ENCODE peak calls at places on chromosomes 3 and 15, in four cellular contexts. One of them, this sample, is unnamed.

GRCh38 chr15:56866798-56867197 is 51.6 kb upstream of the TCF12 start:
- DNase-seq in HT-29: no peak
- DNase-seq in stimulated activated CD4-positive, alpha-beta T cell treated with anti-CD3 and anti-CD28 coated beads, Interleukin-12 subunit alpha, Interleukin-12 subunit beta, amount 100 ng/mL, for 4 hours: no peak
- DNase-seq in amniotic stem cell: no peak
- DNase-seq in this sample: no peak

GRCh38 chr15:82045179-82045891 is 483 bp downstream of the MEX3B start:
- DNase-seq in HT-29: peak
- DNase-seq in stimulated activated CD4-positive, alpha-beta T cell treated with anti-CD3 and anti-CD28 coated beads, Interleukin-12 subunit alpha, Interleukin-12 subunit beta, amount 100 ng/mL, for 4 hours: no peak
- DNase-seq in amniotic stem cell: peak
- DNase-seq in this sample: peak

GRCh38 chr3:171781711-171782127 is 28.6 kb downstream of the PLD1 start:
- DNase-seq in HT-29: no peak
- DNase-seq in stimulated activated CD4-positive, alpha-beta T cell treated with anti-CD3 and anti-CD28 coated beads, Interleukin-12 subunit alpha, Interleukin-12 subunit beta, amount 100 ng/mL, for 4 hours: no peak
- DNase-seq in amniotic stem cell: no peak
- DNase-seq in this sample: no peak

GRCh38 chr3:141242035-141242721 is 10.6 kb downstream of the PXYLP1 start:
- DNase-seq in HT-29: no peak
- DNase-seq in stimulated activated CD4-positive, alpha-beta T cell treated with anti-CD3 and anti-CD28 coated beads, Interleukin-12 subunit alpha, Interleukin-12 subunit beta, amount 100 ng/mL, for 4 hours: no peak
- DNase-seq in amniotic stem cell: no peak
- DNase-seq in this sample: no peak

GRCh38 chr3:46700772-46701171 is 420 bp upstream of the TMIE start:
- DNase-seq in HT-29: no peak
- DNase-seq in stimulated activated CD4-positive, alpha-beta T cell treated with anti-CD3 and anti-CD28 coated beads, Interleukin-12 subunit alpha, Interleukin-12 subunit beta, amount 100 ng/mL, for 4 hours: no peak
- DNase-seq in amniotic stem cell: no peak
- DNase-seq in this sample: no peak

GRCh38 chr3:105608623-105609022 is 241.9 kb downstream of the ALCAM start:
- DNase-seq in HT-29: no peak
- DNase-seq in stimulated activated CD4-positive, alpha-beta T cell treated with anti-CD3 and anti-CD28 coated beads, Interleukin-12 subunit alpha, Interleukin-12 subunit beta, amount 100 ng/mL, for 4 hours: no peak
- DNase-seq in amniotic stem cell: no peak
- DNase-seq in this sample: no peak

GRCh38 chr15:73382131-73382530 is 13.4 kb upstream of the HCN4 start:
- DNase-seq in HT-29: no peak
- DNase-seq in stimulated activated CD4-positive, alpha-beta T cell treated with anti-CD3 and anti-CD28 coated beads, Interleukin-12 subunit alpha, Interleukin-12 subunit beta, amount 100 ng/mL, for 4 hours: no peak
- DNase-seq in amniotic stem cell: no peak
- DNase-seq in this sample: no peak

GRCh38 chr15:67548862-67549651 is 6.6 kb downstream of the MAP2K5 start:
- DNase-seq in HT-29: no peak
- DNase-seq in stimulated activated CD4-positive, alpha-beta T cell treated with anti-CD3 and anti-CD28 coated beads, Interleukin-12 subunit alpha, Interleukin-12 subunit beta, amount 100 ng/mL, for 4 hours: no peak
- DNase-seq in amniotic stem cell: no peak
- DNase-seq in this sample: no peak

GRCh38 chr3:15161113-15161512 is 44.9 kb upstream of the CAPN7 start:
- DNase-seq in HT-29: no peak
- DNase-seq in stimulated activated CD4-positive, alpha-beta T cell treated with anti-CD3 and anti-CD28 coated beads, Interleukin-12 subunit alpha, Interleukin-12 subunit beta, amount 100 ng/mL, for 4 hours: no peak
- DNase-seq in amniotic stem cell: no peak
- DNase-seq in this sample: no peak

GRCh38 chr3:16512435-16513140 is 911 bp downstream of the RFTN1 start:
- DNase-seq in HT-29: no peak
- DNase-seq in stimulated activated CD4-positive, alpha-beta T cell treated with anti-CD3 and anti-CD28 coated beads, Interleukin-12 subunit alpha, Interleukin-12 subunit beta, amount 100 ng/mL, for 4 hours: peak
- DNase-seq in amniotic stem cell: no peak
- DNase-seq in this sample: peak

GRCh38 chr3:177744873-177745646 is 547.8 kb upstream of the TBL1XR1 start:
- DNase-seq in HT-29: no peak
- DNase-seq in stimulated activated CD4-positive, alpha-beta T cell treated with anti-CD3 and anti-CD28 coated beads, Interleukin-12 subunit alpha, Interleukin-12 subunit beta, amount 100 ng/mL, for 4 hours: no peak
- DNase-seq in amniotic stem cell: peak
- DNase-seq in this sample: no peak

GRCh38 chr3:145272684-145273083 is 888.3 kb downstream of the PLOD2 start:
- DNase-seq in HT-29: no peak
- DNase-seq in stimulated activated CD4-positive, alpha-beta T cell treated with anti-CD3 and anti-CD28 coated beads, Interleukin-12 subunit alpha, Interleukin-12 subunit beta, amount 100 ng/mL, for 4 hours: no peak
- DNase-seq in amniotic stem cell: no peak
- DNase-seq in this sample: no peak

GRCh38 chr3:170330366-170330765 is 27.1 kb upstream of the SKIL start:
- DNase-seq in HT-29: peak
- DNase-seq in stimulated activated CD4-positive, alpha-beta T cell treated with anti-CD3 and anti-CD28 coated beads, Interleukin-12 subunit alpha, Interleukin-12 subunit beta, amount 100 ng/mL, for 4 hours: no peak
- DNase-seq in amniotic stem cell: peak
- DNase-seq in this sample: no peak

GRCh38 chr3:117277816-117278215 is 568.2 kb downstream of the TUSC7 start:
- DNase-seq in HT-29: no peak
- DNase-seq in stimulated activated CD4-positive, alpha-beta T cell treated with anti-CD3 and anti-CD28 coated beads, Interleukin-12 subunit alpha, Interleukin-12 subunit beta, amount 100 ng/mL, for 4 hours: no peak
- DNase-seq in amniotic stem cell: no peak
- DNase-seq in this sample: no peak

GRCh38 chr3:22729981-22730380 is 473.1 kb upstream of the UBE2E2 start:
- DNase-seq in HT-29: peak
- DNase-seq in stimulated activated CD4-positive, alpha-beta T cell treated with anti-CD3 and anti-CD28 coated beads, Interleukin-12 subunit alpha, Interleukin-12 subunit beta, amount 100 ng/mL, for 4 hours: no peak
- DNase-seq in amniotic stem cell: no peak
- DNase-seq in this sample: no peak

GRCh38 chr3:152183473-152183872 is 85.3 kb upstream of the MBNL1 start:
- DNase-seq in HT-29: peak
- DNase-seq in stimulated activated CD4-positive, alpha-beta T cell treated with anti-CD3 and anti-CD28 coated beads, Interleukin-12 subunit alpha, Interleukin-12 subunit beta, amount 100 ng/mL, for 4 hours: peak
- DNase-seq in amniotic stem cell: no peak
- DNase-seq in this sample: peak

GRCh38 chr15:59644757-59645156 is 12.6 kb downstream of the GTF2A2 start:
- DNase-seq in HT-29: no peak
- DNase-seq in stimulated activated CD4-positive, alpha-beta T cell treated with anti-CD3 and anti-CD28 coated beads, Interleukin-12 subunit alpha, Interleukin-12 subunit beta, amount 100 ng/mL, for 4 hours: no peak
- DNase-seq in amniotic stem cell: no peak
- DNase-seq in this sample: no peak

GRCh38 chr3:106261915-106262683 is 393.3 kb upstream of the CBLB start:
- DNase-seq in HT-29: no peak
- DNase-seq in stimulated activated CD4-positive, alpha-beta T cell treated with anti-CD3 and anti-CD28 coated beads, Interleukin-12 subunit alpha, Interleukin-12 subunit beta, amount 100 ng/mL, for 4 hours: no peak
- DNase-seq in amniotic stem cell: no peak
- DNase-seq in this sample: no peak

GRCh38 chr3:126570103-126570541 is 11.4 kb upstream of the C3orf22 start:
- DNase-seq in HT-29: no peak
- DNase-seq in stimulated activated CD4-positive, alpha-beta T cell treated with anti-CD3 and anti-CD28 coated beads, Interleukin-12 subunit alpha, Interleukin-12 subunit beta, amount 100 ng/mL, for 4 hours: no peak
- DNase-seq in amniotic stem cell: no peak
- DNase-seq in this sample: no peak

GRCh38 chr15:84949845-84950569 is 31.6 kb upstream of the PDE8A start:
- DNase-seq in HT-29: no peak
- DNase-seq in stimulated activated CD4-positive, alpha-beta T cell treated with anti-CD3 and anti-CD28 coated beads, Interleukin-12 subunit alpha, Interleukin-12 subunit beta, amount 100 ng/mL, for 4 hours: no peak
- DNase-seq in amniotic stem cell: no peak
- DNase-seq in this sample: no peak

This sample was measured in naive thymus-derived CD4-positive, alpha-beta T cell.